ENCODE peak calls at places on chromosome 12, in eight cellular contexts. M, Q, H, E, T, K, C and F are unnamed samples.

GRCh38 chr12:113184900-113185179 is 438 bp downstream of the DDX54 start:
- DNase-seq in M (peak), Q (peak), H (peak), E (peak), T (peak), K (peak), C (peak), F (peak)

GRCh38 chr12:130708648-130709047 is 7.5 kb downstream of the RIMBP2 start:
- DNase-seq in M (no peak), Q (no peak), H (no peak), E (no peak), T (no peak), K (no peak), C (no peak), F (no peak)

GRCh38 chr12:103530352-103530751 is 34.6 kb upstream of the C12orf42 start:
- DNase-seq in M (no peak), Q (no peak), H (no peak), E (no peak), T (no peak), K (no peak), C (no peak), F (peak)

GRCh38 chr12:96322720-96323119 is 77.5 kb downstream of the CDK17 start:
- DNase-seq in M (no peak), Q (no peak), H (no peak), E (no peak), T (no peak), K (no peak), C (no peak), F (no peak)

GRCh38 chr12:28114488-28114887 is 75.8 kb upstream of the CCDC91 start:
- DNase-seq in M (no peak), Q (peak), H (no peak), E (no peak), T (no peak), K (no peak), C (no peak), F (no peak)

GRCh38 chr12:32877670-32878459 is 18.7 kb downstream of the PKP2 start:
- DNase-seq in M (no peak), Q (no peak), H (no peak), E (peak), T (no peak), K (no peak), C (no peak), F (no peak)

GRCh38 chr12:123024819-123025391 is 44.4 kb downstream of the ARL6IP4 start:
- DNase-seq in M (peak), Q (peak), H (no peak), E (no peak), T (no peak), K (no peak), C (no peak), F (no peak)

GRCh38 chr12:5705791-5706190 is 239.3 kb downstream of the ANO2 start:
- DNase-seq in M (no peak), Q (no peak), H (no peak), E (no peak), T (no peak), K (no peak), C (no peak), F (no peak)

GRCh38 chr12:66453111-66453510 is 150.8 kb downstream of the HELB start:
- DNase-seq in M (no peak), Q (no peak), H (no peak), E (no peak), T (no peak), K (no peak), C (no peak), F (no peak)

GRCh38 chr12:12883369-12884001 is 7.9 kb upstream of the GPRC5A start:
- DNase-seq in M (no peak), Q (peak), H (no peak), E (no peak), T (no peak), K (no peak), C (no peak), F (no peak)

GRCh38 chr12:71746983-71747611 is 7.6 kb upstream of the RAB21 start:
- DNase-seq in M (no peak), Q (peak), H (no peak), E (no peak), T (peak), K (no peak), C (peak), F (peak)

GRCh38 chr12:112938751-112939150 is 477 bp downstream of the OAS3 start:
- DNase-seq in M (no peak), Q (peak), H (no peak), E (no peak), T (no peak), K (no peak), C (no peak), F (no peak)

GRCh38 chr12:124464062-124464461 is 103.3 kb downstream of the NCOR2 start:
- DNase-seq in M (no peak), Q (no peak), H (no peak), E (no peak), T (peak), K (no peak), C (no peak), F (no peak)

GRCh38 chr12:129193263-129193871 is 340.1 kb downstream of the GLT1D1 start:
- DNase-seq in M (no peak), Q (no peak), H (no peak), E (no peak), T (no peak), K (no peak), C (no peak), F (peak)

GRCh38 chr12:128040971-128041370 is 226.0 kb upstream of the TMEM132C start:
- DNase-seq in M (no peak), Q (no peak), H (no peak), E (no peak), T (no peak), K (no peak), C (no peak), F (no peak)

GRCh38 chr12:119613319-119613936 is 19.9 kb downstream of the TMEM233 start:
- DNase-seq in M (no peak), Q (no peak), H (no peak), E (no peak), T (no peak), K (no peak), C (no peak), F (no peak)

GRCh38 chr12:89497005-89497404 is 27.6 kb downstream of the GALNT4 start:
- DNase-seq in M (no peak), Q (no peak), H (no peak), E (no peak), T (no peak), K (no peak), C (peak), F (no peak)

GRCh38 chr12:123908884-123909807 is 63.5 kb downstream of the CCDC92 start:
- DNase-seq in M (no peak), Q (no peak), H (no peak), E (peak), T (no peak), K (no peak), C (no peak), F (no peak)

GRCh38 chr12:75058228-75058627 is 151.4 kb downstream of the KCNC2 start:
- DNase-seq in M (no peak), Q (no peak), H (no peak), E (no peak), T (no peak), K (no peak), C (no peak), F (no peak)

GRCh38 chr12:47777741-47778558 is 4.9 kb downstream of the SLC48A1 start:
- DNase-seq in M (peak), Q (no peak), H (no peak), E (peak), T (peak), K (no peak), C (no peak), F (no peak)

GRCh38 chr12:23952071-23952470 is 2.6 kb upstream of the SOX5 start:
- DNase-seq in M (no peak), Q (no peak), H (no peak), E (no peak), T (no peak), K (no peak), C (no peak), F (no peak)

GRCh38 chr12:54419088-54419887 is at the start of gene ITGA5:
- DNase-seq in M (peak), Q (peak), H (peak), E (peak), T (peak), K (peak), C (peak), F (peak)

GRCh38 chr12:12191008-12191407 is 75.8 kb downstream of the LRP6 start:
- DNase-seq in M (no peak), Q (no peak), H (no peak), E (no peak), T (no peak), K (no peak), C (no peak), F (no peak)

GRCh38 chr12:88570103-88570502 is 10.2 kb downstream of the KITLG start:
- DNase-seq in M (no peak), Q (peak), H (no peak), E (no peak), T (no peak), K (no peak), C (no peak), F (no peak)

GRCh38 chr12:91274886-91275285 is 92.3 kb upstream of the DCN start:
- DNase-seq in M (no peak), Q (peak), H (no peak), E (no peak), T (peak), K (no peak), C (no peak), F (peak)

GRCh38 chr12:54229624-54230212 is 40.9 kb upstream of the SMUG1 start:
- DNase-seq in M (no peak), Q (peak), H (no peak), E (peak), T (no peak), K (no peak), C (no peak), F (no peak)

GRCh38 chr12:80702889-80703605 is 4.4 kb upstream of the MYF6 start:
- DNase-seq in M (no peak), Q (peak), H (no peak), E (no peak), T (no peak), K (no peak), C (no peak), F (peak)

GRCh38 chr12:65741662-65742480 is 82.4 kb upstream of the HMGA2 start:
- DNase-seq in M (no peak), Q (peak), H (no peak), E (no peak), T (peak), K (peak), C (no peak), F (peak)

GRCh38 chr12:122363782-122364181 is 58.7 kb downstream of the CLIP1 start:
- DNase-seq in M (no peak), Q (no peak), H (no peak), E (peak), T (no peak), K (peak), C (peak), F (no peak)

GRCh38 chr12:53674977-53675700 is 744 bp downstream of the ATP5MC2 start:
- DNase-seq in M (no peak), Q (no peak), H (no peak), E (no peak), T (no peak), K (peak), C (no peak), F (no peak)

DNA sequence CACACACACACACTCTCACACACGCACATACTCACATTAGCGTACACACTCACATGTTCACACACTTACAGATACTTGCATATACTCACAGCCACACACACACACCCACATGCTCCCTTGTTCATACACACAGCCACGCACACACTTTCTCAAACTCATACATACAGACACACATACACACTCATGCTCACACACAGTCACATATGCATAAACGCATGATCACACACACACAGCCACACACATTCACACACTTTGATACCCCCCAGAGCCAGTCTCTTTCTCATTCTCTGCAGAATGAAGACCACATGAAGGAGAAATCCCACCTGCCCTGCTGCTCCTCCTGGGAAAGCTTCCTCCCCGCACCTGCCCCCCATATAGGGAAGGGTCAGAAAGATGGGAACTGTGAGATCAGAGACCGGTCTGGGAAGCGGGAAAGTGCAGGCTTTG is 105.0 kb upstream of the MED13L start:
- DNase-seq in M (no peak), Q (peak), H (no peak), E (no peak), T (no peak), K (no peak), C (no peak), F (no peak)
- H3K27ac ChIP-seq in M (no peak), Q (peak), H (no peak), E (no peak), T (no peak), K (peak), C (peak), F (peak)

GRCh38 chr12:2265461-2266167 is 212.8 kb downstream of the CACNA1C start:
- DNase-seq in M (no peak), Q (no peak), H (no peak), E (no peak), T (no peak), K (peak), C (no peak), F (no peak)
- H3K4me3 ChIP-seq in M (no peak), Q (no peak), H (no peak), E (no peak), T (no peak), K (no peak), C (no peak), F (no peak)

DNA sequence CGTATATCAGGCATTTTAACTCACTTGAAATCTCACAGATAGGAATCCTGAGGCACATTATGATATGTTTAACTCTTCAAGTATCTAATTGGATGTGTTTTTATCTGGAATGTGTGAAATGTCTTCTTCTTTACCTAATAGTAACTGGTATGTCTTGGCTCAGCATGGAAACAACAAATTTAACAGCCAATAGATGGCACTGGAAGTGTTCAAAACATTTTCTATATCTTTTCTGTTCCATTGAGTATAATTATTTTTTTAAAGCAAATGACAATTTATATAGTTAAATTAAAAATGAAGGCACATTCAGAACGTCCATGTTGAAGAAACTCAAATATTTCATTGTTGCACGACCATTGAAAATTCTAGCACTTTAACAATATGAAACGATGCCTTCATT is 164.6 kb upstream of the SLC16A7 start:
- DNase-seq in M (no peak), Q (peak), H (no peak), E (no peak), T (no peak), K (no peak), C (no peak), F (peak)
- TF ChIP-seq CTCF in M (peak), Q (no peak), H (peak), E (no peak), T (no peak), K (no peak), C (no peak), F (peak)

GRCh38 chr12:3882896-3883564 is 9.8 kb upstream of the PARP11 start:
- DNase-seq in M (no peak), Q (peak), H (no peak), E (no peak), T (no peak), K (no peak), C (no peak), F (peak)

GRCh38 chr12:3882396-3882795 is 9.2 kb upstream of the PARP11 start:
- DNase-seq in M (no peak), Q (no peak), H (no peak), E (no peak), T (no peak), K (no peak), C (no peak), F (no peak)

GRCh38 chr12:3884671-3885070 is 11.5 kb upstream of the PARP11 start:
- DNase-seq in M (no peak), Q (no peak), H (no peak), E (no peak), T (no peak), K (no peak), C (no peak), F (no peak)

GRCh38 chr12:3888654-3889053 is 15.5 kb upstream of the PARP11 start:
- DNase-seq in M (no peak), Q (no peak), H (no peak), E (no peak), T (no peak), K (no peak), C (no peak), F (no peak)

DNA sequence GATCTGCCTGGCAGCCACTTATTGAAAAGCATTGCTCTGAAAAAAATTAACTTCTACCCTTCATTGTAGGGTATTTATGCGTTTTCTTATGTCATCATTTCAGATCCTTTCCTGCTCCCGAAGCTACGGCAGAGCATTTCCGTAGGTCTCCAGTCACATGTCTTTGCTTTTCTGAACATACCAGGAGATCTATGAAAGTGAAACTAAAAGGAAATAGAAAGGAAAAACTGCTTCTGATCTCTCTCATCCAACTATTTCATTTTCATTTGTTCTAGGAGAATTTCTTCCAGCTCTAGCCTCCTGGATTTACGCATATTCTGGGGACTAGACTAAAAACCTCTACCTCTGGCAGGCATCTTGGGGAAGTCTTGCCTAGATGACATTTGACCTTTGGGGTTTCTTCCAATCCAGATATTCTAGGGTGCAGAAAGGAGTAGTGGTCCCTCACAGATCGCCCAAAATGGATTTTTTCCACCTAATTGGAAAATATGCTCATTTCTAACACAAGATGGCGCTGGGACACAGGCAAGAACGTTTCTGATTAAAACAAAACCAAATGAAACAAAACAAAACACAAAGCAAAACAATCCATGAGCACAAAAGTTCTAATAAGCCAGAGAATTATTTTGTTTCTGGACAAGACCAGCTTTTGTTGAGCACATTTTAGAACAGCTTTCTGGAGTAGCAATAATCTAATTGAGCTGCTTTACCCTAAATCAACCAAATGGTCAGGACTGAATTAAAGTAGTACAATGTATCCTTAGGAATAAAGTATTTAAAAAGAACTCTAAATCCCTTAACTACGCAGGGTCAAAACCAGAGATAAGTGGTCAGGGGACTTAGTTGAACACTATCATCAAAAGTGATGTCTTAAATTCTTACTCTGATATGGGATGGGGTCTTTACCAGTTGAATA is 12.2 kb upstream of the PARP11 start:
- DNase-seq in M (no peak), Q (peak), H (no peak), E (no peak), T (no peak), K (no peak), C (peak), F (peak)
- H3K27ac ChIP-seq in M (peak), Q (no peak), H (no peak), E (peak), T (no peak), K (peak), C (peak), F (no peak)

DNA sequence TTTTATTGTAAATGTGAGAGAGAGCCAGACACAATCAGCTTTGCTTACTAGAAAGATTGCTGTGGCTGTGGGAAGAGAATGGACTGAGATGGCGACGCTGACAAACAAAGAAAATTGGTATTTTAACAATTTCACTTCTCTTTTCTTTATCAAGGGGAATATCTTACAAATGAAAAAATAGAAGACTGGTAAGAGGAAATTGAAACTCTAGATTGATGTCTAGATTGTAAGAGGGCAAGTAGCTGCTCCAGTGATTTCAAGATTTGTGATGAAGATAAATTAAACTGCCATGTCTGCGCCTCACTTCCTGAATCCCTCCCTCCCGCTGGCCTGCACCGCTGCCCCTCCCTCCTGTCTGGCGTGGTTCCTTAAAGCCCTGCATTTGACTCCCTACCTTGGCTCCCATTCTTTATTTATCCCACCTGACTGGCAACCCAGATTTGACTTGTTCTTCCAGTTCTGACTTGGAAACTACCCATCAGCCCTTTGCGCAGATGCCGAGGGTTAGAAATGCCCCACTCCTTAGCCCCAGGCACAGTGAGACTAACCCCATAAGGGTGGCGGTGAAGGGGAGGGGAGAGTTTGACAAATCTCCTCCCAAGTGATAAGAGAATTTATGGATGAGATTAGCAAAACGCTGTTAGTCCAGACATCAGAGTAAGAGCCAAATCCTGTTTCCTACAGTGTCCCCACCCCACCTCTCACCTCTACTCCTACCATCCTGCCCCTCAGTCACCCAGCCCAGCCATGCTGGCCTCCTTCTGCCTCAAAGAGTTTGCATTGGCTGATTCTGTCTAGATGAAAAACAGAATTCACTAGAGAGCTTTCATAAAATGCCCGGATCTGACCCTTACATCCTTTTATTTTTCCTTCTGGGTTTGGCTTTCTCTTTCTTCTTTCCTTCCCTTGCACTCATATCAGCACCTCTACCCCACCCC is 125.3 kb upstream of the ATF7IP start:
- DNase-seq in M (no peak), Q (no peak), H (no peak), E (no peak), T (no peak), K (no peak), C (no peak), F (peak)
- H3K4me3 ChIP-seq in M (peak), Q (no peak), H (no peak), E (peak), T (no peak), K (peak), C (peak), F (peak)